ENCODE peak calls at places on chromosomes 2 and 18, in nine cellular contexts. I is neural progenitor cell; C is HCT116; Q is GM23248; D is kidney; T is upper lobe of right lung; P is fibroblast of lung; A is naive thymus-derived CD4-positive, alpha-beta T cell; U is left ventricle myocardium inferior. X is an unnamed sample. For H3K36me3, the result is how much of the 10 kb centered on the place peaks cover.

GRCh38 chr2:98155721-98156120 is 68.8 kb downstream of the VWA3B start:
- DNase-seq in C (no peak), I (no peak), T (no peak), P (no peak), U (no peak), D (no peak), A (no peak), Q (no peak), X (no peak)

GRCh38 chr2:7899241-7899640 is 782.6 kb upstream of the ID2 start:
- DNase-seq in P (no peak), C (no peak), U (no peak), D (no peak), I (no peak), T (no peak), Q (no peak), A (no peak), X (no peak)

GRCh38 chr2:128630974-128631697 is 312.5 kb upstream of the HS6ST1 start:
- DNase-seq in C (no peak), T (peak), D (peak), P (no peak), U (no peak), Q (no peak), I (no peak), A (no peak), X (no peak)

GRCh38 chr18:34942276-34942675 is 98.9 kb upstream of the MAPRE2 start:
- DNase-seq in C (no peak), A (no peak), P (no peak), T (no peak), I (no peak), Q (peak), D (no peak), U (no peak), X (no peak)

GRCh38 chr2:64542071-64543005 is 18.2 kb downstream of the AFTPH start:
- DNase-seq in D (no peak), U (no peak), P (no peak), C (no peak), Q (no peak), T (no peak), I (no peak), A (no peak), X (no peak)

GRCh38 chr2:48406096-48406495 is 123.9 kb upstream of the STON1 start:
- DNase-seq in Q (no peak), A (no peak), D (no peak), T (no peak), P (no peak), I (no peak), U (no peak), C (no peak), X (no peak)

GRCh38 chr2:225841314-225841713 is 441.8 kb downstream of the NYAP2 start:
- DNase-seq in T (no peak), Q (no peak), I (no peak), C (no peak), D (no peak), A (no peak), U (no peak), P (peak), X (peak)

GRCh38 chr2:170361359-170361936 is 183.5 kb downstream of the MYO3B start:
- DNase-seq in Q (peak), U (no peak), D (no peak), A (peak), T (no peak), C (peak), P (peak), I (peak), X (peak)

GRCh38 chr18:37422116-37422515 is 143.5 kb downstream of the CELF4 start:
- DNase-seq in A (no peak), D (no peak), P (no peak), T (no peak), C (no peak), I (no peak), Q (no peak), U (no peak), X (no peak)

GRCh38 chr18:73728657-73729056 is 419.0 kb downstream of the FBXO15 start:
- DNase-seq in T (no peak), Q (peak), I (peak), P (no peak), C (no peak), D (no peak), A (no peak), U (no peak), X (no peak)

GRCh38 chr2:133264951-133265949 is 303.0 kb downstream of the NCKAP5 start:
- DNase-seq in I (peak), C (no peak), T (peak), D (peak), U (peak), A (no peak), P (no peak), Q (no peak), X (no peak)

GRCh38 chr2:61177727-61178549 is 15.9 kb downstream of the C2orf74 start:
- DNase-seq in Q (peak), P (peak), D (peak), C (no peak), A (peak), T (peak), I (no peak), U (peak), X (peak)

GRCh38 chr2:21317131-21317530 is 193.4 kb downstream of the TDRD15 start:
- DNase-seq in T (no peak), P (peak), Q (peak), U (peak), A (no peak), C (peak), D (no peak), I (peak), X (peak)

GRCh38 chr18:79953921-79954651 is 2.6 kb upstream of the SLC66A2 start:
- DNase-seq in T (no peak), C (no peak), I (no peak), P (no peak), A (no peak), Q (no peak), D (no peak), U (no peak), X (no peak)

GRCh38 chr2:37654932-37655331 is 16.5 kb downstream of the CDC42EP3 start:
- DNase-seq in C (no peak), T (no peak), U (no peak), A (no peak), D (no peak), Q (no peak), P (no peak), I (peak), X (no peak)

GRCh38 chr18:48806551-48807261 is 144.1 kb downstream of the SMAD7 start:
- DNase-seq in P (peak), T (peak), U (peak), A (no peak), D (no peak), I (no peak), Q (peak), C (peak), X (peak)

GRCh38 chr2:28624798-28625701 is 126.6 kb upstream of the PPP1CB start:
- DNase-seq in A (peak), U (peak), I (peak), P (peak), D (peak), Q (peak), C (no peak), T (peak), X (no peak)

GRCh38 chr18:35491689-35492077 is 6.1 kb downstream of the INO80C start:
- DNase-seq in A (no peak), D (no peak), I (peak), P (no peak), U (no peak), T (no peak), Q (no peak), C (no peak), X (no peak)

GRCh38 chr2:230220347-230220969 is 674 bp upstream of the SP110 start:
- DNase-seq in U (no peak), T (no peak), A (no peak), Q (no peak), C (no peak), P (no peak), I (no peak), D (no peak), X (no peak)

GRCh38 chr2:64655873-64656272 is 2.2 kb upstream of the SERTAD2 start:
- DNase-seq in U (no peak), Q (no peak), D (no peak), I (no peak), P (no peak), C (no peak), A (no peak), T (no peak), X (peak)

GRCh38 chr2:46923011-46923669 is 7.5 kb upstream of the MCFD2 start:
- DNase-seq in T (no peak), I (no peak), A (no peak), U (no peak), P (peak), D (no peak), C (no peak), Q (peak), X (no peak)

GRCh38 chr2:17643031-17643615 is 102.6 kb downstream of the VSNL1 start:
- DNase-seq in D (peak), A (no peak), T (no peak), C (peak), U (no peak), P (peak), Q (peak), I (no peak), X (peak)

GRCh38 chr2:121790276-121790956 is 35.0 kb downstream of the TSN start:
- DNase-seq in D (no peak), T (no peak), P (peak), A (no peak), Q (peak), U (no peak), C (peak), I (no peak), X (peak)

GRCh38 chr2:32715981-32716380 is 88.1 kb downstream of the TTC27 start:
- DNase-seq in P (peak), C (no peak), Q (peak), T (no peak), I (no peak), U (no peak), A (no peak), D (no peak), X (no peak)

GRCh38 chr2:118582058-118582457 is 265.4 kb downstream of the EN1 start:
- DNase-seq in T (no peak), Q (peak), A (no peak), I (no peak), D (no peak), C (no peak), P (no peak), U (no peak), X (no peak)

GRCh38 chr2:188333751-188334524 is 42.3 kb downstream of the GULP1 start:
- DNase-seq in A (no peak), T (no peak), I (peak), C (no peak), D (peak), Q (no peak), U (peak), P (peak), X (peak)
- H3K27ac ChIP-seq in A (no peak), T (peak), I (peak), C (no peak), D (no peak), Q (no peak), U (peak), P (no peak), X (peak)

GRCh38 chr2:207110310-207110709 is 55.4 kb downstream of the KLF7 start:
- DNase-seq in P (no peak), T (no peak), U (no peak), I (no peak), D (no peak), Q (no peak), C (no peak), A (no peak), X (no peak)
- H3K36me3 ChIP-seq in P (under half), T (under half), U (under half), I (under half), D (under half), Q (half or more), C (under half), A (under half), X (under half)

GRCh38 chr18:13369756-13370510 is 151.4 kb downstream of the LDLRAD4 start:
- DNase-seq in Q (no peak), T (no peak), P (no peak), I (no peak), D (peak), U (no peak), A (no peak), C (no peak), X (no peak)
- H3K27ac ChIP-seq in Q (no peak), T (no peak), P (no peak), I (no peak), D (no peak), U (no peak), A (no peak), C (no peak), X (no peak)

GRCh38 chr2:217808326-217808725 is 194.5 kb downstream of the TNS1 start:
- DNase-seq in T (no peak), Q (no peak), I (no peak), U (no peak), D (no peak), C (no peak), P (no peak), A (no peak), X (no peak)
- H3K36me3 ChIP-seq in T (half or more), Q (under half), I (under half), U (half or more), D (half or more), C (under half), P (under half), A (under half), X (under half)

X was measured in SJCRH30.